ENCODE peak calls at places on chromosomes 3 and 15, in five cellular contexts. One of them, this sample, is unnamed.

GRCh38 chr3:184600685-184601377 is 39.2 kb downstream of the EPHB3 start:
- DNase-seq in K562: no peak
- DNase-seq in WTC11: no peak
- DNase-seq in A549: no peak
- DNase-seq in HepG2: no peak
- DNase-seq in this sample: no peak

GRCh38 chr3:28745904-28746617 is 397.4 kb upstream of the AZI2 start:
- DNase-seq in A549: no peak
- DNase-seq in WTC11: no peak
- DNase-seq in K562: no peak
- DNase-seq in HepG2: no peak
- DNase-seq in this sample: peak; percentile 76

GRCh38 chr3:188049890-188050530 is 103.9 kb upstream of the LPP start:
- DNase-seq in A549: no peak
- DNase-seq in HepG2: no peak
- DNase-seq in K562: no peak
- DNase-seq in WTC11: no peak
- DNase-seq in this sample: no peak

GRCh38 chr3:126960604-126960995 is 22.3 kb upstream of the PLXNA1 start:
- DNase-seq in A549: no peak
- DNase-seq in HepG2: no peak
- DNase-seq in WTC11: no peak
- DNase-seq in K562: no peak
- DNase-seq in this sample: no peak

GRCh38 chr3:28317438-28318022 is 31.0 kb upstream of the ZCWPW2 start:
- DNase-seq in A549: peak; percentile 62
- DNase-seq in K562: peak; percentile 48
- DNase-seq in WTC11: no peak
- DNase-seq in HepG2: peak; percentile 57
- DNase-seq in this sample: peak; percentile 47

GRCh38 chr15:83323296-83323711 is 38.8 kb upstream of the BNC1 start:
- DNase-seq in HepG2: no peak
- DNase-seq in WTC11: no peak
- DNase-seq in K562: no peak
- DNase-seq in A549: peak; percentile 95
- DNase-seq in this sample: no peak

GRCh38 chr15:34818531-34818930 is 23.2 kb upstream of the ACTC1 start:
- DNase-seq in A549: no peak
- DNase-seq in HepG2: no peak
- DNase-seq in K562: no peak
- DNase-seq in WTC11: no peak
- DNase-seq in this sample: no peak

GRCh38 chr15:57780461-57780860 is 73.9 kb downstream of the POLR2M start:
- DNase-seq in WTC11: no peak
- DNase-seq in HepG2: no peak
- DNase-seq in A549: no peak
- DNase-seq in K562: no peak
- DNase-seq in this sample: no peak

GRCh38 chr3:11724615-11725339 is 81.1 kb upstream of the VGLL4 start:
- DNase-seq in HepG2: no peak
- DNase-seq in A549: no peak
- DNase-seq in K562: no peak
- DNase-seq in WTC11: no peak
- DNase-seq in this sample: no peak

GRCh38 chr3:117411991-117412390 is 702.4 kb downstream of the TUSC7 start:
- DNase-seq in K562: no peak
- DNase-seq in HepG2: no peak
- DNase-seq in WTC11: no peak
- DNase-seq in A549: no peak
- DNase-seq in this sample: no peak

GRCh38 chr3:161372321-161373260 is 1.3 kb upstream of the SPTSSB start:
- DNase-seq in HepG2: no peak
- DNase-seq in A549: no peak
- DNase-seq in K562: no peak
- DNase-seq in WTC11: peak; percentile 43
- DNase-seq in this sample: peak; percentile 27

GRCh38 chr3:171541647-171542046 is 81.4 kb upstream of the TNIK start:
- DNase-seq in K562: no peak
- DNase-seq in HepG2: no peak
- DNase-seq in WTC11: no peak
- DNase-seq in A549: no peak
- DNase-seq in this sample: no peak

GRCh38 chr15:79209690-79210089 is 72.8 kb upstream of the ANKRD34C start:
- DNase-seq in HepG2: no peak
- DNase-seq in A549: no peak
- DNase-seq in WTC11: peak; percentile 67
- DNase-seq in K562: peak; percentile 22
- DNase-seq in this sample: no peak

GRCh38 chr3:51777985-51778384 is 1.1 kb downstream of the IQCF6 start:
- DNase-seq in A549: no peak
- DNase-seq in WTC11: no peak
- DNase-seq in K562: no peak
- DNase-seq in HepG2: no peak
- DNase-seq in this sample: no peak

GRCh38 chr3:50269977-50270413 is 1.0 kb downstream of the SEMA3B start:
- DNase-seq in A549: no peak
- DNase-seq in HepG2: no peak
- DNase-seq in WTC11: no peak
- DNase-seq in K562: no peak
- DNase-seq in this sample: no peak

GRCh38 chr3:11603628-11604027 is 40.1 kb downstream of the VGLL4 start:
- DNase-seq in A549: peak; percentile 25
- DNase-seq in K562: no peak
- DNase-seq in WTC11: no peak
- DNase-seq in HepG2: no peak
- DNase-seq in this sample: peak; percentile 53

DNA sequence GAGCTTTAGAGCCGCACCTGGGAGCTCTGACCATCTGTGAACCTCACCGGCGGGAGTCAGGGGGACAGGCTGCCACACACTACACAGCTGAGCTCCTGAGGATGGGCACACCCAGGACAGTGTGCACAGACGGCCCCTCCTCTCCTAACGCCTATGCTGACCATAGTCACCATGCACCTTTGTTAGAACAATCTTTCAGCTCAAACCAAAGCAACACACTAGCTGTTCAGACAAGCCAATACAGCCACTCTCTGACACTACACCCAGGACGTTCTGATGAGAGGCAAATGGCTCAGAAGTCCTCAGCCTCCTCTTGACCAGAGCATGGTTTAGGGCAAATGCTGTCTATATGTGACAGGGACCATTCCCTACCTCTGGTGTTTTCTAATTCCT is 264.9 kb upstream of the HES1 start:
- DNase-seq in WTC11: no peak
- DNase-seq in A549: no peak
- DNase-seq in HepG2: no peak
- DNase-seq in K562: no peak
- DNase-seq in this sample: no peak
- TF ChIP-seq JUN in WTC11: no peak
- TF ChIP-seq JUN in A549: no peak
- TF ChIP-seq JUN in HepG2: no peak
- TF ChIP-seq JUN in K562: no peak
- TF ChIP-seq JUN in this sample: no peak

DNA sequence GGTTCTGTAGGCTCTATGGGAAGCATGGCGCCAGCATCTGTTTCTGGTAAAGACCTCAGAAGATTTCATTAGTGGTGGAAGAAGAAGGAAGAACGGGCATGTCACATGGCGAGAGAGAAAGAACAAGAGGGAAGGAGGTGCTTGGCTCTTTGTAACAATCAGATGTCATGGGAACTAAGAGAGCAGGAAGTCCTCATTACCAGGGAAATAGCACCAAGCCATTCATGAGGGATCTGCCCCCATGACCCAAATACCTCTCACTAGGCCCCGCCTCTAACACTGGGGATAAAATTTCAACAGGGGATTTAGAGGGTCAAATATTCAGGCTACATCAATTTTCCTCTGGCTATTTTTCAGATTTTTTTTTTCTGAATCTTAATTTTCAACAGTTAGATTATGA is 954.3 kb downstream of the SQOR start:
- DNase-seq in K562: no peak
- DNase-seq in WTC11: no peak
- DNase-seq in A549: no peak
- DNase-seq in HepG2: no peak
- DNase-seq in this sample: no peak
- TF ChIP-seq JUN in K562: no peak
- TF ChIP-seq JUN in WTC11: no peak
- TF ChIP-seq JUN in A549: no peak
- TF ChIP-seq JUN in HepG2: no peak
- TF ChIP-seq JUN in this sample: no peak

DNA sequence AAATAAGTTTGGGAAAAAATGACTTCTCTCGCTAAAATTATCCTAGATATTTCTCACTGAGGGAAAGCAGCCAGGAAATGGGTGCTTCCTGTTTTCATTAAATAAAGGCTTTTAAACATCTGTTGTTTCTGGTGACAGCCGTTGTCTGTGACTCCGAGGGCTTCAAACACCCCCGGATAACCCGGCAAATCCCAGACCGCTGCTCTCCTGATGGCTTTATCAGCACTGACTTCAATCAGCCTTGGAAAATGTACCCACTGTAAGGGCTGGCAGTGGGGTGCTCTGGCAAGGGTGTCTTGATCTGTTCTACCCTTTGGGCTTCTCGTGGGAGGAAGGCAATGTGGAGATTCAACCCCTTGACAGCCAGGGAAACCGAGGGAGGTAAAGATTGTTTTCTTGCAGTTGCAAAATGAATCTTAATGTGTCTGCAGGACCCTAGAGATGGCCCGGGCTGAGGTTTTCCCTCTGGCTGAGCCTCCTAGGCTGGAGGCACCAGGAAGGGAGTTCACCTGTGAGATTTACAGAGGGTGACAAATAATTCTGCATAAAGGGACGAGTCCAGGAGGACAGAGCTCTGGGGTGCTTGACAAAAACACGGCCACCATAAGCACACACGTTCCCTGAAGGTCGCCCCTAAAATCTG is 33.6 kb upstream of the SEC13 start:
- DNase-seq in K562: no peak
- DNase-seq in WTC11: no peak
- DNase-seq in A549: no peak
- DNase-seq in HepG2: no peak
- DNase-seq in this sample: no peak
- TF ChIP-seq JUN in K562: no peak
- TF ChIP-seq JUN in WTC11: no peak
- TF ChIP-seq JUN in A549: no peak
- TF ChIP-seq JUN in HepG2: no peak
- TF ChIP-seq JUN in this sample: no peak

GRCh38 chr3:13626396-13626795 is 77.5 kb downstream of the FBLN2 start:
- DNase-seq in K562: peak; percentile 88
- DNase-seq in WTC11: peak; percentile 29
- DNase-seq in HepG2: no peak
- DNase-seq in A549: no peak
- DNase-seq in this sample: no peak
- TF ChIP-seq JUN in K562: no peak
- TF ChIP-seq JUN in WTC11: no peak
- TF ChIP-seq JUN in HepG2: no peak
- TF ChIP-seq JUN in A549: no peak
- TF ChIP-seq JUN in this sample: no peak

DNA sequence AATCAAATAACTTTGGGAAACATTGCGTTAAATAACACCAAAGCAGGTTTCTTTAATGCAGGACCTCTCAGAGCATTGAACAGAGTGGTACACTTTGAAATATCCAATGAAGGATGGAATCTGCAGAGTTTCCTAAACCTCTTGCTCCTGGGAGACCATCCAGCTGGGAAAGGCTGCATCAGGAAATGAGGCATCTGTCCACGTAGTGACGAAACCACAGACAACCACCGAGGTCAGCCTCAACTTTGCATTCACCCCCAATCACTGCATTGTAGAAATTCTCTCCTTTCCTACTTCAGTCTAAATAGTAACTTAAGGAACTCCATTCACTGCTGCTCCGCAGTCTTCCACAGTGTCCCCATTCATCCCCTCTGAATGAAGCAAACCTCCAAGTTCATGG is 41.5 kb upstream of the CDV3 start:
- DNase-seq in K562: no peak
- DNase-seq in A549: no peak
- DNase-seq in WTC11: no peak
- DNase-seq in HepG2: no peak
- DNase-seq in this sample: peak; percentile 67
- TF ChIP-seq JUN in K562: no peak
- TF ChIP-seq JUN in A549: no peak
- TF ChIP-seq JUN in WTC11: no peak
- TF ChIP-seq JUN in HepG2: no peak
- TF ChIP-seq JUN in this sample: peak; percentile 52

DNA sequence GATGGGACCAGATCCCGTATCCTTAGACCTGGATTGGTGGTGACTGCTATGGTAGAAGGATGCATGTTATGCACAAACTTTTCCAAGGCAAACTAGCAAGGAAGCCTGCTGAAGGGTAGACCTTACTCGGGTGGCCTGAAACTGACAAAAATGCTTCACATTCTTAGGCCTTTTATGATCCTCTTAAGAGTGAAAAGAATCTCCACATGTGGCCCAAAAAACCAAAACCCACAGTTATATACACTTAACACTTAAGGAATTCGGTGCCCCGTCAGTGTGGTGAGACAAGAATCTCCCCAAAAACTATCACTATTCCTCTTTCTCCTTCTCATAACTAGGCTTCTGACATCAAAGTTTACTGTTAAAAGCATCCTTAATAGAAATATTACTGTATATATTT is 130.1 kb upstream of the SOX2 start:
- DNase-seq in A549: no peak
- DNase-seq in HepG2: no peak
- DNase-seq in WTC11: no peak
- DNase-seq in K562: no peak
- DNase-seq in this sample: no peak
- TF ChIP-seq JUN in A549: no peak
- TF ChIP-seq JUN in HepG2: no peak
- TF ChIP-seq JUN in WTC11: no peak
- TF ChIP-seq JUN in K562: no peak
- TF ChIP-seq JUN in this sample: no peak

GRCh38 chr3:64207289-64208086 is 17.8 kb downstream of the PRICKLE2 start:
- DNase-seq in A549: no peak
- DNase-seq in K562: no peak
- DNase-seq in HepG2: no peak
- DNase-seq in WTC11: no peak
- DNase-seq in this sample: no peak
- TF ChIP-seq JUN in A549: no peak
- TF ChIP-seq JUN in K562: no peak
- TF ChIP-seq JUN in HepG2: no peak
- TF ChIP-seq JUN in WTC11: no peak
- TF ChIP-seq JUN in this sample: no peak

DNA sequence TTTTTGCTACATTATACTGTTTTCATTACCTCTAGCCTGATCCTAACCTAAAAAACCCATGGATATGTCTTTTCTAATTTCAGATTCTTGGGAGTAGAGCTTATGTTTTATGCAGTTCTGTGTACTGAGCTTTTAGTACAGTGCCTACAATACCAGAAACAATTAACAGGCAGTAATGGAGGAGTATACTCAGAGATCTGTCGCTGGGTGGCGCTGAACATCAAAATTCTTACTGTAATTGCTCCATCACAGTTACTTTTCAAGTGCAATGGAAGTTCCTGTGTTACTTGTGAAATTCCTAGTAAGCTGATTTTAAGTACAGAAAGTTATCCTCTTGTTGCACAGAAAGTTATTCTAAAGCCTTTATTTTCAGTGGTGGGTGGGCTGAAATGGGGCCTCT is 66.9 kb downstream of the RNF13 start:
- DNase-seq in WTC11: peak; percentile 63
- DNase-seq in A549: peak; percentile 68
- DNase-seq in K562: peak; percentile 6
- DNase-seq in HepG2: peak; percentile 24
- DNase-seq in this sample: peak; percentile 77
- TF ChIP-seq JUN in WTC11: no peak
- TF ChIP-seq JUN in A549: no peak
- TF ChIP-seq JUN in K562: no peak
- TF ChIP-seq JUN in HepG2: no peak
- TF ChIP-seq JUN in this sample: no peak

This sample was measured in endothelial cell of umbilical vein.